ENCODE peak calls at places on chromosomes 5 and 9, in eight cellular contexts. One of them, this sample, is unnamed.

GRCh38 chr9:136726631-136727191 is 14.3 kb downstream of the DIPK1B start:
- DNase-seq in RWPE1: no peak
- DNase-seq in epithelial cell of proximal tubule: no peak
- DNase-seq in PC-3: peak
- DNase-seq in fibroblast of mammary gland: peak
- DNase-seq in IMR-90: peak
- DNase-seq in brain microvascular endothelial cell: peak
- DNase-seq in pancreas: peak
- DNase-seq in this sample: peak

GRCh38 chr5:58311526-58311925 is 148.4 kb downstream of the PLK2 start:
- DNase-seq in brain microvascular endothelial cell: no peak
- DNase-seq in PC-3: peak
- DNase-seq in fibroblast of mammary gland: no peak
- DNase-seq in epithelial cell of proximal tubule: no peak
- DNase-seq in IMR-90: no peak
- DNase-seq in pancreas: no peak
- DNase-seq in RWPE1: no peak
- DNase-seq in this sample: no peak

GRCh38 chr5:139378101-139378825 is 4.8 kb downstream of the SLC23A1 start:
- DNase-seq in PC-3: no peak
- DNase-seq in IMR-90: no peak
- DNase-seq in pancreas: no peak
- DNase-seq in RWPE1: no peak
- DNase-seq in epithelial cell of proximal tubule: no peak
- DNase-seq in brain microvascular endothelial cell: no peak
- DNase-seq in fibroblast of mammary gland: no peak
- DNase-seq in this sample: no peak

GRCh38 chr5:135131801-135132675 is 98.0 kb upstream of the PITX1 start:
- DNase-seq in RWPE1: no peak
- DNase-seq in pancreas: no peak
- DNase-seq in PC-3: no peak
- DNase-seq in epithelial cell of proximal tubule: no peak
- DNase-seq in brain microvascular endothelial cell: peak
- DNase-seq in IMR-90: peak
- DNase-seq in fibroblast of mammary gland: no peak
- DNase-seq in this sample: no peak

GRCh38 chr5:137605377-137605776 is 106.3 kb upstream of the SPOCK1 start:
- DNase-seq in epithelial cell of proximal tubule: no peak
- DNase-seq in fibroblast of mammary gland: peak
- DNase-seq in IMR-90: no peak
- DNase-seq in PC-3: peak
- DNase-seq in brain microvascular endothelial cell: no peak
- DNase-seq in RWPE1: peak
- DNase-seq in pancreas: no peak
- DNase-seq in this sample: peak

GRCh38 chr5:72506150-72506549 is 1.1 kb downstream of the ZNF366 start:
- DNase-seq in IMR-90: no peak
- DNase-seq in brain microvascular endothelial cell: no peak
- DNase-seq in PC-3: no peak
- DNase-seq in RWPE1: no peak
- DNase-seq in fibroblast of mammary gland: no peak
- DNase-seq in pancreas: no peak
- DNase-seq in epithelial cell of proximal tubule: no peak
- DNase-seq in this sample: no peak

GRCh38 chr9:121075251-121076036 is 689 bp downstream of the CNTRL start:
- DNase-seq in RWPE1: no peak
- DNase-seq in PC-3: peak
- DNase-seq in fibroblast of mammary gland: peak
- DNase-seq in epithelial cell of proximal tubule: no peak
- DNase-seq in brain microvascular endothelial cell: no peak
- DNase-seq in IMR-90: peak
- DNase-seq in pancreas: no peak
- DNase-seq in this sample: no peak

GRCh38 chr5:8340739-8341344 is 471.9 kb downstream of the MTRR start:
- DNase-seq in RWPE1: no peak
- DNase-seq in brain microvascular endothelial cell: peak
- DNase-seq in epithelial cell of proximal tubule: no peak
- DNase-seq in pancreas: no peak
- DNase-seq in fibroblast of mammary gland: peak
- DNase-seq in IMR-90: peak
- DNase-seq in PC-3: peak
- DNase-seq in this sample: peak

GRCh38 chr5:168931638-168932345 is 352.6 kb upstream of the PANK3 start:
- DNase-seq in IMR-90: no peak
- DNase-seq in RWPE1: peak
- DNase-seq in epithelial cell of proximal tubule: peak
- DNase-seq in pancreas: no peak
- DNase-seq in brain microvascular endothelial cell: peak
- DNase-seq in PC-3: no peak
- DNase-seq in fibroblast of mammary gland: peak
- DNase-seq in this sample: peak

GRCh38 chr9:109315889-109316640 is 4.8 kb downstream of the EPB41L4B start:
- DNase-seq in RWPE1: peak
- DNase-seq in pancreas: peak
- DNase-seq in brain microvascular endothelial cell: no peak
- DNase-seq in epithelial cell of proximal tubule: peak
- DNase-seq in PC-3: peak
- DNase-seq in fibroblast of mammary gland: peak
- DNase-seq in IMR-90: peak
- DNase-seq in this sample: peak

GRCh38 chr5:97550164-97550563 is 367.1 kb upstream of the RIOK2 start:
- DNase-seq in RWPE1: peak
- DNase-seq in IMR-90: peak
- DNase-seq in pancreas: no peak
- DNase-seq in PC-3: peak
- DNase-seq in fibroblast of mammary gland: peak
- DNase-seq in brain microvascular endothelial cell: peak
- DNase-seq in epithelial cell of proximal tubule: no peak
- DNase-seq in this sample: peak

GRCh38 chr5:81253875-81254274 is 20.8 kb downstream of the CKMT2 start:
- DNase-seq in RWPE1: peak
- DNase-seq in PC-3: no peak
- DNase-seq in brain microvascular endothelial cell: no peak
- DNase-seq in IMR-90: no peak
- DNase-seq in epithelial cell of proximal tubule: no peak
- DNase-seq in fibroblast of mammary gland: no peak
- DNase-seq in pancreas: no peak
- DNase-seq in this sample: peak

GRCh38 chr5:81254886-81255285 is 21.8 kb downstream of the CKMT2 start:
- DNase-seq in fibroblast of mammary gland: no peak
- DNase-seq in PC-3: no peak
- DNase-seq in IMR-90: no peak
- DNase-seq in brain microvascular endothelial cell: no peak
- DNase-seq in epithelial cell of proximal tubule: no peak
- DNase-seq in RWPE1: no peak
- DNase-seq in pancreas: no peak
- DNase-seq in this sample: no peak

GRCh38 chr5:81252904-81253303 is 19.8 kb downstream of the CKMT2 start:
- DNase-seq in pancreas: no peak
- DNase-seq in RWPE1: no peak
- DNase-seq in epithelial cell of proximal tubule: no peak
- DNase-seq in brain microvascular endothelial cell: no peak
- DNase-seq in fibroblast of mammary gland: no peak
- DNase-seq in PC-3: no peak
- DNase-seq in IMR-90: no peak
- DNase-seq in this sample: no peak

GRCh38 chr5:81251922-81252321 is 18.8 kb downstream of the CKMT2 start:
- DNase-seq in fibroblast of mammary gland: no peak
- DNase-seq in epithelial cell of proximal tubule: no peak
- DNase-seq in pancreas: no peak
- DNase-seq in RWPE1: no peak
- DNase-seq in IMR-90: no peak
- DNase-seq in PC-3: no peak
- DNase-seq in brain microvascular endothelial cell: no peak
- DNase-seq in this sample: no peak

GRCh38 chr5:81256766-81257165 is 23.6 kb downstream of the CKMT2 start:
- DNase-seq in RWPE1: no peak
- DNase-seq in fibroblast of mammary gland: no peak
- DNase-seq in PC-3: no peak
- DNase-seq in pancreas: no peak
- DNase-seq in IMR-90: no peak
- DNase-seq in epithelial cell of proximal tubule: no peak
- DNase-seq in brain microvascular endothelial cell: no peak
- DNase-seq in this sample: no peak
- TF ChIP-seq CTCF in RWPE1: no peak
- TF ChIP-seq CTCF in fibroblast of mammary gland: no peak
- TF ChIP-seq CTCF in PC-3: no peak
- TF ChIP-seq CTCF in pancreas: no peak
- TF ChIP-seq CTCF in IMR-90: no peak
- TF ChIP-seq CTCF in epithelial cell of proximal tubule: no peak
- TF ChIP-seq CTCF in brain microvascular endothelial cell: no peak
- TF ChIP-seq CTCF in this sample: no peak

GRCh38 chr9:132697230-132697629 is 27.0 kb downstream of the GTF3C4 start:
- DNase-seq in fibroblast of mammary gland: peak
- DNase-seq in RWPE1: no peak
- DNase-seq in PC-3: no peak
- DNase-seq in epithelial cell of proximal tubule: no peak
- DNase-seq in IMR-90: no peak
- DNase-seq in brain microvascular endothelial cell: no peak
- DNase-seq in pancreas: no peak
- DNase-seq in this sample: no peak

GRCh38 chr9:132698989-132699388 is 28.7 kb downstream of the GTF3C4 start:
- DNase-seq in RWPE1: no peak
- DNase-seq in pancreas: no peak
- DNase-seq in PC-3: no peak
- DNase-seq in epithelial cell of proximal tubule: no peak
- DNase-seq in brain microvascular endothelial cell: no peak
- DNase-seq in fibroblast of mammary gland: no peak
- DNase-seq in IMR-90: no peak
- DNase-seq in this sample: no peak

GRCh38 chr9:132699926-132700325 is 29.7 kb downstream of the GTF3C4 start:
- DNase-seq in fibroblast of mammary gland: peak
- DNase-seq in pancreas: no peak
- DNase-seq in PC-3: no peak
- DNase-seq in RWPE1: no peak
- DNase-seq in epithelial cell of proximal tubule: no peak
- DNase-seq in IMR-90: peak
- DNase-seq in brain microvascular endothelial cell: no peak
- DNase-seq in this sample: no peak

DNA sequence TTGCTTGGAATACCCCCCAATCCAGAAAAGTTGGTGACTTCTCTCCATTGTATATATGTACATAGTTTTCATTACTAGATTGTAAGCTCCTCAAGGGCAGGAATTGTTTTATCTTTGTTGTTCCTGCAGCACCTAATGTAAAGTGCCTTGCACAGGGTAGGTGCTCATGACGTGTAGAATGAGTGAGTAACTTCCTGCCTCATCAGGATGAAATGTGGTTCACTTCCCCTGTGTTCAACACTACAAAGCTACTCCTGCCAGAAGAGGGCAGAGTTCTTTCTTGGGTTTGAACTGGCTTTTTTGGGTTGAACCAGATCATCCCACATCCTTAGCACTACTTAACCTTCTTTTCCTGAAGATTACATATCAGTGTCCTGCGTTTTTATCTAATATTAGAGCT is 23.9 kb downstream of the GTF3C4 start:
- DNase-seq in RWPE1: no peak
- DNase-seq in IMR-90: peak
- DNase-seq in PC-3: peak
- DNase-seq in pancreas: no peak
- DNase-seq in fibroblast of mammary gland: peak
- DNase-seq in epithelial cell of proximal tubule: no peak
- DNase-seq in brain microvascular endothelial cell: peak
- DNase-seq in this sample: no peak
- TF ChIP-seq CTCF in RWPE1: no peak
- TF ChIP-seq CTCF in IMR-90: peak
- TF ChIP-seq CTCF in PC-3: peak
- TF ChIP-seq CTCF in pancreas: no peak
- TF ChIP-seq CTCF in fibroblast of mammary gland: peak
- TF ChIP-seq CTCF in epithelial cell of proximal tubule: peak
- TF ChIP-seq CTCF in brain microvascular endothelial cell: peak
- TF ChIP-seq CTCF in this sample: no peak

GRCh38 chr9:19232830-19233194 is 2.3 kb downstream of the DENND4C start:
- DNase-seq in PC-3: peak
- DNase-seq in RWPE1: no peak
- DNase-seq in IMR-90: peak
- DNase-seq in pancreas: no peak
- DNase-seq in fibroblast of mammary gland: peak
- DNase-seq in brain microvascular endothelial cell: peak
- DNase-seq in epithelial cell of proximal tubule: no peak
- DNase-seq in this sample: peak
- TF ChIP-seq CTCF in PC-3: no peak
- TF ChIP-seq CTCF in RWPE1: no peak
- TF ChIP-seq CTCF in IMR-90: no peak
- TF ChIP-seq CTCF in pancreas: no peak
- TF ChIP-seq CTCF in fibroblast of mammary gland: peak
- TF ChIP-seq CTCF in brain microvascular endothelial cell: peak
- TF ChIP-seq CTCF in epithelial cell of proximal tubule: no peak
- TF ChIP-seq CTCF in this sample: no peak

GRCh38 chr5:151923865-151924264 is 786 bp downstream of the GLRA1 start:
- DNase-seq in brain microvascular endothelial cell: no peak
- DNase-seq in RWPE1: peak
- DNase-seq in fibroblast of mammary gland: no peak
- DNase-seq in pancreas: no peak
- DNase-seq in PC-3: peak
- DNase-seq in epithelial cell of proximal tubule: no peak
- DNase-seq in IMR-90: no peak
- DNase-seq in this sample: peak
- TF ChIP-seq CTCF in brain microvascular endothelial cell: peak
- TF ChIP-seq CTCF in RWPE1: peak
- TF ChIP-seq CTCF in fibroblast of mammary gland: peak
- TF ChIP-seq CTCF in pancreas: peak
- TF ChIP-seq CTCF in PC-3: peak
- TF ChIP-seq CTCF in epithelial cell of proximal tubule: peak
- TF ChIP-seq CTCF in IMR-90: peak
- TF ChIP-seq CTCF in this sample: peak

GRCh38 chr9:87292449-87293191 is 205.0 kb upstream of the DAPK1 start:
- DNase-seq in epithelial cell of proximal tubule: no peak
- DNase-seq in fibroblast of mammary gland: peak
- DNase-seq in pancreas: no peak
- DNase-seq in PC-3: no peak
- DNase-seq in RWPE1: no peak
- DNase-seq in brain microvascular endothelial cell: peak
- DNase-seq in IMR-90: peak
- DNase-seq in this sample: no peak

GRCh38 chr9:87285183-87285582 is 212.5 kb upstream of the DAPK1 start:
- DNase-seq in PC-3: no peak
- DNase-seq in epithelial cell of proximal tubule: no peak
- DNase-seq in pancreas: no peak
- DNase-seq in fibroblast of mammary gland: no peak
- DNase-seq in IMR-90: peak
- DNase-seq in brain microvascular endothelial cell: peak
- DNase-seq in RWPE1: no peak
- DNase-seq in this sample: no peak

GRCh38 chr9:87286506-87286905 is 211.2 kb upstream of the DAPK1 start:
- DNase-seq in epithelial cell of proximal tubule: no peak
- DNase-seq in pancreas: no peak
- DNase-seq in PC-3: no peak
- DNase-seq in RWPE1: no peak
- DNase-seq in fibroblast of mammary gland: no peak
- DNase-seq in brain microvascular endothelial cell: no peak
- DNase-seq in IMR-90: no peak
- DNase-seq in this sample: no peak

GRCh38 chr9:87290241-87290700 is 207.4 kb upstream of the DAPK1 start:
- DNase-seq in brain microvascular endothelial cell: peak
- DNase-seq in pancreas: no peak
- DNase-seq in epithelial cell of proximal tubule: no peak
- DNase-seq in RWPE1: peak
- DNase-seq in PC-3: no peak
- DNase-seq in IMR-90: peak
- DNase-seq in fibroblast of mammary gland: peak
- DNase-seq in this sample: peak
- TF ChIP-seq CTCF in brain microvascular endothelial cell: peak
- TF ChIP-seq CTCF in pancreas: no peak
- TF ChIP-seq CTCF in epithelial cell of proximal tubule: peak
- TF ChIP-seq CTCF in RWPE1: no peak
- TF ChIP-seq CTCF in PC-3: no peak
- TF ChIP-seq CTCF in IMR-90: peak
- TF ChIP-seq CTCF in fibroblast of mammary gland: peak
- TF ChIP-seq CTCF in this sample: peak